ENCODE peak calls at places on chromosomes 11 and 22, in four cellular contexts. J, S, H and F are unnamed samples.

GRCh38 chr22:29625090-29625825 is 21.8 kb downstream of the NF2 start:
- DNase-seq in H (no peak), S (peak), J (peak), F (no peak)

GRCh38 chr11:20097319-20098221 is 62.7 kb downstream of the DBX1 start:
- DNase-seq in J (peak), H (no peak), S (no peak), F (no peak)

GRCh38 chr11:70046089-70046488 is 32.0 kb upstream of the ANO1 start:
- DNase-seq in H (no peak), J (no peak), S (no peak), F (no peak)

GRCh38 chr22:41813726-41814410 is 13.4 kb downstream of the CCDC134 start:
- DNase-seq in H (no peak), J (no peak), S (no peak), F (no peak)

GRCh38 chr11:61962213-61963015 is 5.0 kb downstream of the FTH1 start:
- DNase-seq in S (no peak), H (no peak), J (peak), F (no peak)

GRCh38 chr22:46076651-46077339 is 73.5 kb upstream of the PPARA start:
- DNase-seq in J (peak), S (no peak), H (no peak), F (no peak)

GRCh38 chr11:134449713-134450112 is 37.7 kb upstream of the B3GAT1 start:
- DNase-seq in S (no peak), J (no peak), H (no peak), F (no peak)

GRCh38 chr11:103581680-103582265 is 454.7 kb upstream of the DDI1 start:
- DNase-seq in J (no peak), H (no peak), S (no peak), F (no peak)

GRCh38 chr11:18731949-18732821 is 6.2 kb upstream of the IGSF22 start:
- DNase-seq in J (peak), H (peak), S (peak), F (no peak)

GRCh38 chr11:28673687-28674431 is 565.7 kb downstream of the METTL15 start:
- DNase-seq in J (no peak), H (no peak), S (no peak), F (no peak)

GRCh38 chr11:114027941-114028340 is 31.6 kb upstream of the ZBTB16 start:
- DNase-seq in S (no peak), H (no peak), J (peak), F (no peak)

GRCh38 chr22:47174096-47174495 is 411.6 kb downstream of the TBC1D22A start:
- DNase-seq in S (no peak), J (no peak), H (no peak), F (no peak)

GRCh38 chr22:33002035-33002434 is 56.1 kb downstream of the SYN3 start:
- DNase-seq in J (no peak), H (no peak), S (no peak), F (no peak)

GRCh38 chr11:134356656-134357544 is 25.1 kb downstream of the GLB1L2 start:
- DNase-seq in S (no peak), J (no peak), H (no peak), F (no peak)

GRCh38 chr11:26227883-26228502 is 103.9 kb upstream of the ANO3 start:
- DNase-seq in H (no peak), S (no peak), J (no peak), F (no peak)

GRCh38 chr11:69008774-69009440 is 4.1 kb downstream of the MRGPRF start:
- DNase-seq in J (peak), H (no peak), S (peak), F (peak)

GRCh38 chr11:76233936-76234703 is 27.8 kb upstream of the WNT11 start:
- DNase-seq in S (peak), H (no peak), J (peak), F (no peak)

GRCh38 chr11:27171391-27171790 is 130.8 kb downstream of the BBOX1 start:
- DNase-seq in S (no peak), J (no peak), H (no peak), F (no peak)

DNA sequence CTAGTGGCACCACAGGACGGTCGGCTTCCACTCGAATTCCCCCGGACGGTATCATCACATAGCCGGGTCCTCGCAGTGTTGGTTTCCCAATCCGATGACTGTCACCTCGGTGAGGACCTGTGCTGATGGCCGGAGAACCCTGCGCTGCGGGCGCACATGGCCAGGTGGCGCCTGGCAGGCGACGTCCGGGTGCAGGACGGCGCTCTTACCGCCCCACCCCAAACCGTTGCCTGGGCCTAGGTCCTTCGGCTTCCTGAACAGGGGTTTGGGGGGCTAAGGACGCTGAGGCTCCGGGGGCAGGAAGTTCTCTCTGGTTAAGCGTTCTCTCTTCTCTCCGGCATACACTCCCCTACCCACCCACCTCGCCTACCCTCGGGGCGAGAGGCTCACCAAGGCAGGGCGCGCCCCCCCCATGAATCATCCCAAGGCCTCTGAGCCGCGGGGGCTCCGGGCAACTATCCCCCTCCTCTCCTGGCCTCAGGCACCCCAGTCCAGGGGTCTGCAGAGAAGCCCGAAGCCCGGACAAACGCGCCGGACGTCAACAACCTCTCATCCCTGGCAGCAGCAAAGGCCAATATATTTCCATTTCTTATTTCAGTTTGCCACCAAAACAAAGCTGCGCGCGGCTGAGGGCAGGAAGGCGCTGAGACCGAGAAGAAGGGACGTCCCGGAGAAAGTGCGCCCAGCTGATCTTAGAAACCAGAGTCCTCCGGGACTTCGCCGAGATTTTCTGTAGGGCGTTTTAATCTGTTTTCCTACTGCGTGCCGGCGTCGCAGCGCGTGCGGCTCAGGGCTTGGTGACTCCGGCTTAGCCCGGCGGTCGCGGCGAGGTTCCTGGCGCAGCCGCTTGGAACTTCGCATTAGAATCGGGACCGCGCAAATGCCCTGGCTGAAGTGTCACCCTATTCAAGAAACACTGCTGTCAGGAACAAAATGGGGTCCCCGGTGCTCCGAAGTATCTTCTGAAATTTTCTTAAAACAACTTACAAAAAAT is 5.6 kb downstream of the ALX4 start:
- DNase-seq in H (no peak), S (peak), J (no peak), F (no peak)
- H3K4me3 ChIP-seq in H (peak), S (peak), J (no peak), F (no peak)

GRCh38 chr11:88194990-88195389 is 19.7 kb upstream of the RAB38 start:
- DNase-seq in J (no peak), S (no peak), H (no peak), F (no peak)

GRCh38 chr11:88193278-88193677 is 18.0 kb upstream of the RAB38 start:
- DNase-seq in S (no peak), J (no peak), H (no peak), F (no peak)

GRCh38 chr11:88195908-88196307 is 20.7 kb upstream of the RAB38 start:
- DNase-seq in H (no peak), J (no peak), S (no peak), F (no peak)

GRCh38 chr11:88196393-88196792 is 21.1 kb upstream of the RAB38 start:
- DNase-seq in J (no peak), S (no peak), H (no peak), F (no peak)
- H3K4me3 ChIP-seq in J (no peak), S (no peak), H (no peak), F (no peak)

GRCh38 chr11:74559110-74559933 is 33.1 kb upstream of the POLD3 start:
- DNase-seq in S (no peak), H (no peak), J (peak), F (no peak)
- H3K4me3 ChIP-seq in S (no peak), H (no peak), J (no peak), F (no peak)

GRCh38 chr11:64998690-64999431 is 2.1 kb upstream of the BATF2 start:
- DNase-seq in J (no peak), S (no peak), H (no peak), F (no peak)

GRCh38 chr11:64998141-64998540 is 1.4 kb upstream of the BATF2 start:
- DNase-seq in S (peak), J (no peak), H (no peak), F (no peak)

GRCh38 chr11:64996710-64997380 is at the start of gene BATF2:
- DNase-seq in H (no peak), S (peak), J (peak), F (no peak)

GRCh38 chr11:64994318-64994717 is 2.5 kb downstream of the BATF2 start:
- DNase-seq in H (no peak), J (no peak), S (no peak), F (no peak)

GRCh38 chr11:64996327-64996709 is 453 bp downstream of the BATF2 start:
- DNase-seq in J (no peak), H (no peak), S (no peak), F (no peak)
- H3K4me3 ChIP-seq in J (peak), H (no peak), S (no peak), F (no peak)

GRCh38 chr11:125063429-125064043 is 431 bp downstream of the SLC37A2 start:
- DNase-seq in S (no peak), J (no peak), H (no peak), F (no peak)
- H3K4me3 ChIP-seq in S (peak), J (peak), H (peak), F (peak)

DNA sequence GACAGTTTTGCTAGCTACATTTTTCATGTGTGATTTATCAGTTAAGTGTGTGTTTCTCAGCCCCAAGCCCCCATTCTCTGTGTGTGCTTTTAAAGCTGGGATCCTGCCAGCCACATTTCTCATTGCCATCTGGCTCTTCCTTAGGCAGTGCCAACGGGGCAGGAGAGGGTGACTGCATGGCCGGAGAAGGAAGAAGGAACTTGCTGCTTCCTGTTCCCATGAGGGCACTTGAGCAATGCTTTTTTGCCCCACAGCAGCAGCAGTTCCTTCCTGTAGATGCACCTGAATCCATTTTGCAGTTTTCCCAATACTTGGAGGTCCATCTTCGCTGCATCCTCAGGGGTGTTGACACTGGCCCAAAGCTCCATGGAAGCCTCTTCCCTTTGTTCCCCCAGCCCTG is 37.5 kb downstream of the TNRC6B start:
- DNase-seq in J (no peak), H (no peak), S (no peak), F (no peak)
- H3K4me3 ChIP-seq in J (no peak), H (peak), S (no peak), F (no peak)

GRCh38 chr22:42959472-42960145 is 55.3 kb downstream of the PACSIN2 start:
- DNase-seq in J (peak), H (no peak), S (peak), F (peak)

GRCh38 chr22:42960146-42960509 is 54.8 kb downstream of the PACSIN2 start:
- DNase-seq in S (no peak), J (no peak), H (no peak), F (no peak)

GRCh38 chr22:42957958-42958357 is 57.0 kb downstream of the PACSIN2 start:
- DNase-seq in J (no peak), S (no peak), H (no peak), F (no peak)

GRCh38 chr22:42957544-42957943 is 57.4 kb downstream of the PACSIN2 start:
- DNase-seq in S (no peak), H (no peak), J (no peak), F (no peak)

GRCh38 chr22:42958937-42959336 is 56.0 kb downstream of the PACSIN2 start:
- DNase-seq in J (no peak), S (no peak), H (no peak), F (no peak)
- H3K4me3 ChIP-seq in J (no peak), S (no peak), H (no peak), F (peak)

GRCh38 chr22:38937036-38937435 is 20.4 kb upstream of the APOBEC3A start:
- DNase-seq in H (no peak), S (no peak), J (no peak), F (no peak)
- H3K4me3 ChIP-seq in H (no peak), S (no peak), J (no peak), F (no peak)